ENCODE peak calls at places on chromosomes 2 and 18, in six cellular contexts. N, F, U, T, V and Q are unnamed samples.

GRCh38 chr18:58576641-58577251 is 52.1 kb downstream of the ALPK2 start:
- DNase-seq in T (no peak), N (no peak), U (no peak), F (peak), V (no peak), Q (no peak)

GRCh38 chr2:171547720-171548119 is 25.4 kb downstream of the CYBRD1 start:
- DNase-seq in T (no peak), F (peak), V (no peak), N (no peak), U (no peak), Q (no peak)

GRCh38 chr2:200156140-200156858 is 150.2 kb upstream of the SPATS2L start:
- DNase-seq in U (peak), F (peak), N (no peak), V (no peak), T (no peak), Q (peak)

GRCh38 chr2:224142397-224143312 is 103.6 kb upstream of the SERPINE2 start:
- DNase-seq in V (no peak), T (no peak), N (no peak), F (peak), U (no peak), Q (no peak)

GRCh38 chr18:70234667-70235459 is 29.4 kb upstream of the RTTN start:
- DNase-seq in V (no peak), T (no peak), F (peak), U (peak), N (no peak), Q (no peak)

GRCh38 chr2:149401007-149401406 is 70.6 kb downstream of the LYPD6 start:
- DNase-seq in T (no peak), U (no peak), F (peak), N (no peak), V (no peak), Q (no peak)

GRCh38 chr2:219019436-219019835 is 21.9 kb downstream of the CFAP65 start:
- DNase-seq in N (no peak), U (no peak), V (no peak), T (no peak), F (no peak), Q (no peak)

GRCh38 chr2:240925191-240925575 is 19.0 kb downstream of the CROCC2 start:
- DNase-seq in U (peak), V (peak), T (no peak), N (peak), F (no peak), Q (no peak)

GRCh38 chr2:219350938-219351280 is 18.4 kb upstream of the RESP18 start:
- DNase-seq in V (no peak), U (no peak), F (peak), N (no peak), T (no peak), Q (no peak)

GRCh38 chr2:8285081-8285480 is 396.8 kb upstream of the ID2 start:
- DNase-seq in N (no peak), F (no peak), U (peak), V (no peak), T (peak), Q (no peak)

GRCh38 chr18:38575648-38576047 is 1010.0 kb upstream of the CELF4 start:
- DNase-seq in U (no peak), V (no peak), T (no peak), F (no peak), N (no peak), Q (no peak)

GRCh38 chr2:195696012-195696411 is 39.0 kb downstream of the SLC39A10 start:
- DNase-seq in T (no peak), V (no peak), F (no peak), U (no peak), N (no peak), Q (no peak)

GRCh38 chr2:126696644-126697520 is 40.9 kb downstream of the GYPC start:
- DNase-seq in U (no peak), F (no peak), T (no peak), N (no peak), V (no peak), Q (no peak)

GRCh38 chr18:31553800-31554199 is 37.9 kb upstream of the TTR start:
- DNase-seq in V (no peak), T (peak), F (no peak), N (no peak), U (peak), Q (no peak)

GRCh38 chr2:23900927-23901322 is 26.0 kb downstream of the ATAD2B start:
- DNase-seq in U (peak), N (no peak), V (no peak), T (peak), F (peak), Q (peak)

GRCh38 chr2:208049006-208049405 is 23.7 kb upstream of the PLEKHM3 start:
- DNase-seq in U (no peak), V (no peak), F (no peak), N (no peak), T (no peak), Q (no peak)

GRCh38 chr2:225464346-225465025 is 65.0 kb downstream of the NYAP2 start:
- DNase-seq in V (no peak), T (no peak), F (no peak), U (no peak), N (no peak), Q (no peak)

GRCh38 chr2:57443985-57444501 is 602.6 kb upstream of the VRK2 start:
- DNase-seq in U (peak), F (no peak), V (no peak), N (no peak), T (peak), Q (peak)

GRCh38 chr2:120586507-120587283 is 149.0 kb upstream of the GLI2 start:
- DNase-seq in N (no peak), F (no peak), U (no peak), T (no peak), V (no peak), Q (no peak)

GRCh38 chr2:58063641-58064040 is 17.0 kb downstream of the VRK2 start:
- DNase-seq in V (no peak), F (peak), N (no peak), U (no peak), T (no peak), Q (no peak)

GRCh38 chr18:73879771-73880170 is 267.9 kb downstream of the FBXO15 start:
- DNase-seq in F (peak), V (no peak), U (no peak), T (no peak), N (no peak), Q (no peak)

GRCh38 chr2:317501-318424 is 29.9 kb upstream of the ALKAL2 start:
- DNase-seq in T (no peak), F (peak), N (no peak), V (no peak), U (peak), Q (no peak)

GRCh38 chr2:133484106-133484505 is 84.2 kb downstream of the NCKAP5 start:
- DNase-seq in N (no peak), T (no peak), F (peak), V (no peak), U (no peak), Q (no peak)

GRCh38 chr18:61727241-61727640 is 165.6 kb downstream of the RNF152 start:
- DNase-seq in N (no peak), U (no peak), V (no peak), T (no peak), F (peak), Q (no peak)

GRCh38 chr2:15940661-15941482 is 522 bp downstream of the MYCN start:
- DNase-seq in V (no peak), U (no peak), F (no peak), N (peak), T (no peak), Q (no peak)

GRCh38 chr2:171515672-171516298 is 6.5 kb upstream of the CYBRD1 start:
- DNase-seq in T (no peak), U (no peak), V (no peak), N (no peak), F (peak), Q (peak)

GRCh38 chr2:153476491-153477095 is 2.0 kb downstream of the RPRM start:
- DNase-seq in F (no peak), T (no peak), U (no peak), N (peak), V (no peak), Q (peak)

GRCh38 chr2:189191766-189192165 is 12.2 kb upstream of the COL5A2 start:
- DNase-seq in T (no peak), V (no peak), F (peak), U (no peak), N (no peak), Q (no peak)

GRCh38 chr2:84771251-84771650 is 109.6 kb downstream of the TRABD2A start:
- DNase-seq in N (no peak), F (no peak), T (no peak), V (no peak), U (no peak), Q (no peak)

GRCh38 chr2:165161510-165161909 is 42.3 kb downstream of the SCN3A start:
- DNase-seq in F (peak), T (no peak), N (no peak), V (no peak), U (no peak), Q (no peak)

GRCh38 chr18:22641973-22642372 is 224.3 kb upstream of the CTAGE1 start:
- DNase-seq in V (no peak), N (no peak), F (no peak), U (no peak), T (no peak), Q (peak)

GRCh38 chr2:65458999-65459398 is 26.6 kb upstream of the SPRED2 start:
- DNase-seq in N (no peak), T (no peak), V (no peak), F (peak), U (no peak), Q (no peak)

GRCh38 chr2:109171444-109172334 is 42.7 kb downstream of the SH3RF3 start:
- DNase-seq in F (peak), U (no peak), T (no peak), V (peak), N (peak), Q (peak)
- TF ChIP-seq POLR2A in F (peak), U (no peak), T (no peak), V (no peak), N (no peak), Q (no peak)

GRCh38 chr2:28394331-28394877 is 1.7 kb downstream of the FOSL2 start:
- DNase-seq in N (peak), T (no peak), F (peak), U (peak), V (peak), Q (no peak)

GRCh38 chr2:28394997-28395333 is 2.3 kb downstream of the FOSL2 start:
- DNase-seq in T (no peak), F (no peak), V (no peak), N (no peak), U (peak), Q (no peak)

GRCh38 chr2:28392297-28393114 is at the start of gene FOSL2:
- DNase-seq in U (peak), V (peak), N (peak), T (peak), F (peak), Q (peak)

GRCh38 chr2:28391564-28392296 is 928 bp upstream of the FOSL2 start:
- DNase-seq in T (peak), U (peak), F (peak), V (peak), N (peak), Q (peak)

DNA sequence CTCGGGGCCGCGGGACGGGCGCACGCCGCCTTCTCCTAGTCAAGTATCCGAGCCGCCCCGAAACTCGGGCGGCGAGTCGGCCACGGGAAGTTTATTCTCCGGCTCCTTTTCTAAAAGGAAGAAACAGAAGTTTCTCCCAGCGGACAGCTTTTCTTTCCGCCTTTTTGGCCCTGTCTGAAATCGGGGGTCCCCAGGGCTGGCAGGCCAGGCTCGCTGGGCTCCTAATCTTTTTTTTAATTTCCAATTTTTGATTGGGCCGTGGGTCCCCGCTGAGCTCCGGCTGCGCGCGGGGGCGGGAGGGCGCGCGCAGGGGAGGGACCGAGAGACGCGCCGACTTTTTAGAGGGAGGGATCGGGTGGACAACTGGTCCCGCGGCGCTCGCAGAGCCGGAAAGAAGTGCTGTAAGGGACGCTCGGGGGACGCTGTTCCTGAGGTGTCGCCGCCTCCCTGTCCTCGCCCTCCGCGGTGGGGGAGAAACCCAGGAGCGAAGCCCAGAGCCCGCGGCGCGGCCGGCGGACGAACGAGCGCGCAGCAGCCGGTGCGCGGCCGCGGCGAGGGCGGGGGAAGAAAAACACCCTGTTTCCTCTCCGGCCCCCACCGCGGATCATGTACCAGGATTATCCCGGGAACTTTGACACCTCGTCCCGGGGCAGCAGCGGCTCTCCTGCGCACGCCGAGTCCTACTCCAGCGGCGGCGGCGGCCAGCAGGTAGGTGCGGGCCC is 618 bp downstream of the FOSL2 start:
- DNase-seq in U (peak), T (no peak), N (peak), F (peak), V (peak), Q (peak)
- TF ChIP-seq POLR2A in U (peak), T (no peak), N (no peak), F (peak), V (peak), Q (no peak)

GRCh38 chr2:128236491-128237035 is 82.1 kb downstream of the HS6ST1 start:
- DNase-seq in F (peak), U (no peak), T (no peak), N (no peak), V (no peak), Q (peak)

GRCh38 chr2:128233790-128234395 is 84.8 kb downstream of the HS6ST1 start:
- DNase-seq in V (no peak), U (no peak), T (no peak), N (no peak), F (no peak), Q (no peak)

GRCh38 chr2:128234613-128235012 is 84.1 kb downstream of the HS6ST1 start:
- DNase-seq in N (no peak), U (no peak), T (no peak), F (no peak), V (no peak), Q (no peak)

GRCh38 chr2:128235581-128235980 is 83.1 kb downstream of the HS6ST1 start:
- DNase-seq in F (no peak), U (no peak), T (no peak), N (no peak), V (no peak), Q (no peak)

GRCh38 chr2:128232965-128233789 is 85.5 kb downstream of the HS6ST1 start:
- DNase-seq in V (peak), F (peak), N (peak), U (peak), T (peak), Q (peak)
- TF ChIP-seq POLR2A in V (no peak), F (no peak), N (no peak), U (no peak), T (no peak), Q (no peak)

GRCh38 chr18:9914584-9915290 is 921 bp downstream of the VAPA start:
- DNase-seq in T (peak), N (peak), F (peak), V (peak), U (peak), Q (peak)
- TF ChIP-seq POLR2A in T (no peak), N (no peak), F (peak), V (no peak), U (no peak), Q (no peak)

GRCh38 chr2:74441111-74441689 is 537 bp downstream of the RTKN start:
- DNase-seq in V (no peak), F (no peak), U (no peak), T (no peak), N (no peak), Q (no peak)

GRCh38 chr2:74439373-74440004 is 2.2 kb downstream of the RTKN start:
- DNase-seq in U (no peak), N (no peak), F (no peak), V (no peak), T (no peak), Q (no peak)

GRCh38 chr2:74440378-74441110 is 1.2 kb downstream of the RTKN start:
- DNase-seq in V (peak), N (peak), T (peak), F (peak), U (peak), Q (peak)

GRCh38 chr2:74440005-74440377 is 1.7 kb downstream of the RTKN start:
- DNase-seq in N (peak), T (no peak), U (no peak), F (peak), V (peak), Q (peak)

GRCh38 chr2:74441690-74442482 is at the start of gene RTKN:
- DNase-seq in T (peak), N (peak), U (no peak), F (no peak), V (peak), Q (no peak)
- TF ChIP-seq POLR2A in T (no peak), N (no peak), U (no peak), F (no peak), V (no peak), Q (no peak)

DNA sequence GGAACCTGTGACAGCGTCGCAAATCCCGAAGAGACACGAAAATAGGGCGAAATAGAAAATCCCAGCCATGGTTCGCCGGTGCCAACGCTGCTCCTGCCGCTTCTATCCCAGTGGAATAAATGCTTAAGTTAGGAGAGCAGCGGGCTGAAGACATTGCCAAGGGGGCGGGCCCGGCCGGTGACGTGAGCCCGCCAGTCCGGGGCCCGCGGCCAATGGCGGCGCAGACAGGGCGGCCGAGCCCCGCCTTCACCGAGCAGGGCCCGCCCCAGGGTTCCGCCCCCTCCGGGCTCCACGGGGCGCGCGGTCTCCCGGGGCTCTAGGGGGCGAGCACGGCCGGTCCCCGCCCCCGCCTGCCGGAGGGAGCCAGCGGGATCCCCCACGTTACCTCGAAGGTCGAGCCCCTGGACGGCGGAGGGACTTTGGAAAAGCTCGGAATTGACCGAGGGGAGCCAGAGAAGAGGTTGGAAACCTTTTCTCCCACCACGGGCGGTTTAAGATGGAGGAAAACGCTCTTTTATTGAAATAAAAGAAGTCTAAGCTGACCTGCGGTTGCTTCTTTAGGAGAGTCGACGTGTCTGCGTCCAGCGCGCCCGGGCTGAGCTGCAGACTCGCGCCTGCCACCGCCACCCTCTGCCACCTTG is at the start of gene EPHA4:
- DNase-seq in V (peak), N (peak), F (peak), U (no peak), T (peak), Q (peak)
- TF ChIP-seq POLR2A in V (no peak), N (peak), F (peak), U (no peak), T (no peak), Q (peak)